ENCODE peak calls at places on chromosomes 12 and 14, in ten cellular contexts. One of them, this sample, is unnamed.

GRCh38 chr12:106123551-106123991 is 15.2 kb downstream of the NUAK1 start:
- DNase-seq in tibial artery: peak
- DNase-seq in GM12878: no peak
- DNase-seq in NB4: no peak
- DNase-seq in left ventricle myocardium inferior: peak
- DNase-seq in suprapubic skin: no peak
- DNase-seq in fibroblast of mammary gland: no peak
- DNase-seq in cardiac fibroblast: no peak
- DNase-seq in astrocyte of the cerebellum: no peak
- DNase-seq in lung: no peak
- DNase-seq in this sample: no peak

GRCh38 chr12:53046655-53047220 is 3.1 kb upstream of the TNS2 start:
- DNase-seq in left ventricle myocardium inferior: peak
- DNase-seq in suprapubic skin: peak
- DNase-seq in lung: peak
- DNase-seq in astrocyte of the cerebellum: peak
- DNase-seq in NB4: peak
- DNase-seq in tibial artery: peak
- DNase-seq in cardiac fibroblast: peak
- DNase-seq in fibroblast of mammary gland: peak
- DNase-seq in GM12878: no peak
- DNase-seq in this sample: peak

GRCh38 chr14:68234101-68234905 is 414.7 kb downstream of the RAD51B start:
- DNase-seq in left ventricle myocardium inferior: no peak
- DNase-seq in cardiac fibroblast: no peak
- DNase-seq in suprapubic skin: no peak
- DNase-seq in fibroblast of mammary gland: no peak
- DNase-seq in tibial artery: no peak
- DNase-seq in lung: no peak
- DNase-seq in astrocyte of the cerebellum: no peak
- DNase-seq in NB4: no peak
- DNase-seq in GM12878: no peak
- DNase-seq in this sample: no peak

GRCh38 chr12:86331457-86331856 is 75.3 kb upstream of the MGAT4C start:
- DNase-seq in GM12878: no peak
- DNase-seq in left ventricle myocardium inferior: no peak
- DNase-seq in cardiac fibroblast: no peak
- DNase-seq in astrocyte of the cerebellum: no peak
- DNase-seq in NB4: no peak
- DNase-seq in fibroblast of mammary gland: no peak
- DNase-seq in suprapubic skin: no peak
- DNase-seq in lung: no peak
- DNase-seq in tibial artery: no peak
- DNase-seq in this sample: no peak

GRCh38 chr14:77570706-77571293 is 45.6 kb downstream of the SPTLC2 start:
- DNase-seq in lung: no peak
- DNase-seq in suprapubic skin: no peak
- DNase-seq in GM12878: no peak
- DNase-seq in fibroblast of mammary gland: no peak
- DNase-seq in left ventricle myocardium inferior: no peak
- DNase-seq in NB4: no peak
- DNase-seq in astrocyte of the cerebellum: no peak
- DNase-seq in tibial artery: no peak
- DNase-seq in cardiac fibroblast: peak
- DNase-seq in this sample: no peak

GRCh38 chr12:20194171-20194570 is 174.2 kb upstream of the PDE3A start:
- DNase-seq in left ventricle myocardium inferior: no peak
- DNase-seq in GM12878: no peak
- DNase-seq in lung: no peak
- DNase-seq in fibroblast of mammary gland: peak
- DNase-seq in suprapubic skin: no peak
- DNase-seq in NB4: no peak
- DNase-seq in cardiac fibroblast: peak
- DNase-seq in astrocyte of the cerebellum: no peak
- DNase-seq in tibial artery: no peak
- DNase-seq in this sample: no peak

GRCh38 chr14:103016071-103016470 is 41.3 kb downstream of the CDC42BPB start:
- DNase-seq in fibroblast of mammary gland: no peak
- DNase-seq in tibial artery: no peak
- DNase-seq in NB4: no peak
- DNase-seq in lung: no peak
- DNase-seq in cardiac fibroblast: no peak
- DNase-seq in GM12878: no peak
- DNase-seq in left ventricle myocardium inferior: peak
- DNase-seq in suprapubic skin: no peak
- DNase-seq in astrocyte of the cerebellum: no peak
- DNase-seq in this sample: no peak

GRCh38 chr12:85720308-85721033 is 115.7 kb downstream of the RASSF9 start:
- DNase-seq in GM12878: no peak
- DNase-seq in left ventricle myocardium inferior: no peak
- DNase-seq in suprapubic skin: no peak
- DNase-seq in astrocyte of the cerebellum: no peak
- DNase-seq in NB4: no peak
- DNase-seq in cardiac fibroblast: no peak
- DNase-seq in fibroblast of mammary gland: no peak
- DNase-seq in lung: no peak
- DNase-seq in tibial artery: no peak
- DNase-seq in this sample: no peak

GRCh38 chr12:67352682-67353081 is 83.5 kb downstream of the CAND1 start:
- DNase-seq in astrocyte of the cerebellum: no peak
- DNase-seq in fibroblast of mammary gland: peak
- DNase-seq in cardiac fibroblast: no peak
- DNase-seq in GM12878: no peak
- DNase-seq in left ventricle myocardium inferior: no peak
- DNase-seq in lung: no peak
- DNase-seq in tibial artery: no peak
- DNase-seq in suprapubic skin: no peak
- DNase-seq in NB4: no peak
- DNase-seq in this sample: no peak

GRCh38 chr14:36856095-36856878 is 194.6 kb downstream of the PAX9 start:
- DNase-seq in astrocyte of the cerebellum: no peak
- DNase-seq in cardiac fibroblast: no peak
- DNase-seq in tibial artery: no peak
- DNase-seq in lung: no peak
- DNase-seq in left ventricle myocardium inferior: no peak
- DNase-seq in GM12878: no peak
- DNase-seq in suprapubic skin: no peak
- DNase-seq in NB4: no peak
- DNase-seq in fibroblast of mammary gland: no peak
- DNase-seq in this sample: no peak

DNA sequence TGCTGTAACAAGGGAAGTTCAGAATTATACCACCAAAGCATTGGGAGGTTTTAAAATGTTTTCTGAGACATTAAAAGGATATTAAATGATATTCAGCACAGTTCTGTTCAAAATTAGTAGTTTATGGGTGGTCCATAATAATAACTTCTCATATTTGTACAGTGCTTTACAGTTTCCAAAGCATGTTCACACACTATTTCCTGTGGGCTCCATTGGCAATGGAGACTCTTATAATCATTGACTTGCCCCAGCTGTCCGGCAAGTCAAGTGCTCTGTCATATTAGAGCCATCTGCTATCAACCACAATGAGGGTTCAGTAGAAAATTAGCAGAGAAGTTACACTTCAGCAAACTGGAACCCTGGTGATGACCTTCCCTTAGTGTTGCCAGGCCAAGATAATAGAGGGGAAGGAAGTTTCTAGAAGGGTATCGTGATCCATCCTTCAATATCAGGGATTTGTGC is 526.6 kb upstream of the CCDC196 start:
- DNase-seq in tibial artery: no peak
- DNase-seq in suprapubic skin: no peak
- DNase-seq in cardiac fibroblast: no peak
- DNase-seq in left ventricle myocardium inferior: no peak
- DNase-seq in lung: no peak
- DNase-seq in GM12878: no peak
- DNase-seq in fibroblast of mammary gland: no peak
- DNase-seq in NB4: no peak
- DNase-seq in astrocyte of the cerebellum: no peak
- DNase-seq in this sample: no peak
- TF ChIP-seq CTCF in tibial artery: no peak
- TF ChIP-seq CTCF in suprapubic skin: no peak
- TF ChIP-seq CTCF in cardiac fibroblast: no peak
- TF ChIP-seq CTCF in left ventricle myocardium inferior: no peak
- TF ChIP-seq CTCF in lung: no peak
- TF ChIP-seq CTCF in GM12878: no peak
- TF ChIP-seq CTCF in fibroblast of mammary gland: no peak
- TF ChIP-seq CTCF in NB4: no peak
- TF ChIP-seq CTCF in astrocyte of the cerebellum: no peak
- TF ChIP-seq CTCF in this sample: peak

DNA sequence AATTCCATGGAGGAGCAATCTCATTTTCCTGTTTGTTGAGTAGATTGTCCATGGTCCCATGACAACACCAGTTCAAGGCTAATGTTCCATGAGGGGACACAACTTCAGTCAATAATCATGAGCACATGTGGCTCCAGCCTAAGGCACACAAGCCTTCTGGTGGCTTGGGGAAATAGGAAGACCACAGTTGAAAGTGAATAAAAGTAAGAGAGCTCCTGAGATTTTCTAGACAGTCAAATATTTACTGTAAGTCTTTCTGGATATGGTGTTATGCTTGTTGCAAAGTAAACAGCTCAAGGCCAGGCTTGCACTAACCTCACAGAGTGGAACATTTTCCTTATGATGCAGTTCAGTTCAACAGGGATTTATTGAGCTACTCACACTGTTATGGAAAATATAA is 206.9 kb upstream of the SLC38A2 start:
- DNase-seq in left ventricle myocardium inferior: no peak
- DNase-seq in GM12878: no peak
- DNase-seq in suprapubic skin: no peak
- DNase-seq in NB4: no peak
- DNase-seq in tibial artery: no peak
- DNase-seq in cardiac fibroblast: no peak
- DNase-seq in fibroblast of mammary gland: no peak
- DNase-seq in astrocyte of the cerebellum: no peak
- DNase-seq in lung: no peak
- DNase-seq in this sample: no peak
- TF ChIP-seq CTCF in left ventricle myocardium inferior: no peak
- TF ChIP-seq CTCF in GM12878: no peak
- TF ChIP-seq CTCF in suprapubic skin: no peak
- TF ChIP-seq CTCF in NB4: no peak
- TF ChIP-seq CTCF in tibial artery: no peak
- TF ChIP-seq CTCF in cardiac fibroblast: no peak
- TF ChIP-seq CTCF in fibroblast of mammary gland: no peak
- TF ChIP-seq CTCF in astrocyte of the cerebellum: no peak
- TF ChIP-seq CTCF in lung: no peak
- TF ChIP-seq CTCF in this sample: no peak

GRCh38 chr12:14418526-14418925 is 53.0 kb downstream of the ATF7IP start:
- DNase-seq in astrocyte of the cerebellum: no peak
- DNase-seq in fibroblast of mammary gland: peak
- DNase-seq in tibial artery: no peak
- DNase-seq in suprapubic skin: no peak
- DNase-seq in left ventricle myocardium inferior: no peak
- DNase-seq in cardiac fibroblast: peak
- DNase-seq in lung: no peak
- DNase-seq in GM12878: no peak
- DNase-seq in NB4: no peak
- DNase-seq in this sample: no peak
- TF ChIP-seq CTCF in astrocyte of the cerebellum: no peak
- TF ChIP-seq CTCF in fibroblast of mammary gland: peak
- TF ChIP-seq CTCF in tibial artery: peak
- TF ChIP-seq CTCF in suprapubic skin: no peak
- TF ChIP-seq CTCF in left ventricle myocardium inferior: peak
- TF ChIP-seq CTCF in cardiac fibroblast: peak
- TF ChIP-seq CTCF in lung: no peak
- TF ChIP-seq CTCF in GM12878: no peak
- TF ChIP-seq CTCF in NB4: no peak
- TF ChIP-seq CTCF in this sample: peak

DNA sequence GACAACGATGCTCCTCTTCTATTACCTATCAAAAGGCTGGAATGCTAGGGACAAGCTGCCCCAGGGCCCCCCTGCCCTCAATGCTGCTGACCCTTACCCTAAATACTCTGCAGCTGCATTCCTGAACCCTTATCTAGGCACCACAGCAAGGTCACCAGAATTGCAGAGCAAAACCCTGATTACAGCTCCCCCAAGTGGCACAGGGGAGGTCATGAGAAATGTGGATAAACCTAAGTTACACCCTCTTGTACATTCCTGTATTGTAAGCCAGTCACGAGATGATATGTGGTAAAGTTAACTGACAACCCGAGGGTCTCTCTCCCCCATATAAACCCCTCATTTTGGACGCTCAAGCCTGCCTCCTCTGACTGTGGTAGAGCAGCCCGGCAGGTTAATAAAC is 411.8 kb upstream of the STXBP6 start:
- DNase-seq in tibial artery: no peak
- DNase-seq in cardiac fibroblast: no peak
- DNase-seq in lung: no peak
- DNase-seq in fibroblast of mammary gland: no peak
- DNase-seq in suprapubic skin: no peak
- DNase-seq in GM12878: no peak
- DNase-seq in NB4: no peak
- DNase-seq in left ventricle myocardium inferior: no peak
- DNase-seq in astrocyte of the cerebellum: no peak
- DNase-seq in this sample: no peak
- TF ChIP-seq CTCF in tibial artery: no peak
- TF ChIP-seq CTCF in cardiac fibroblast: no peak
- TF ChIP-seq CTCF in lung: no peak
- TF ChIP-seq CTCF in fibroblast of mammary gland: no peak
- TF ChIP-seq CTCF in suprapubic skin: no peak
- TF ChIP-seq CTCF in GM12878: no peak
- TF ChIP-seq CTCF in NB4: no peak
- TF ChIP-seq CTCF in left ventricle myocardium inferior: no peak
- TF ChIP-seq CTCF in astrocyte of the cerebellum: no peak
- TF ChIP-seq CTCF in this sample: no peak

GRCh38 chr14:39469094-39469710 is 37.0 kb upstream of the FBXO33 start:
- DNase-seq in tibial artery: no peak
- DNase-seq in fibroblast of mammary gland: peak
- DNase-seq in suprapubic skin: no peak
- DNase-seq in GM12878: no peak
- DNase-seq in cardiac fibroblast: peak
- DNase-seq in lung: no peak
- DNase-seq in left ventricle myocardium inferior: no peak
- DNase-seq in NB4: peak
- DNase-seq in astrocyte of the cerebellum: no peak
- DNase-seq in this sample: peak
- TF ChIP-seq CTCF in tibial artery: no peak
- TF ChIP-seq CTCF in fibroblast of mammary gland: peak
- TF ChIP-seq CTCF in suprapubic skin: no peak
- TF ChIP-seq CTCF in GM12878: peak
- TF ChIP-seq CTCF in cardiac fibroblast: peak
- TF ChIP-seq CTCF in lung: no peak
- TF ChIP-seq CTCF in left ventricle myocardium inferior: peak
- TF ChIP-seq CTCF in NB4: peak
- TF ChIP-seq CTCF in astrocyte of the cerebellum: peak
- TF ChIP-seq CTCF in this sample: peak